ENCODE peak calls at places on chromosomes 1 and 21, in seven cellular contexts. One of them, this sample, is unnamed.

GRCh38 chr1:62809788-62810187 is 25.9 kb downstream of the ATG4C start:
- DNase-seq in cardiac muscle cell: no peak
- DNase-seq in spleen: no peak
- DNase-seq in A549: no peak
- DNase-seq in WTC11: no peak
- DNase-seq in CD8-positive, alpha-beta T cell: no peak
- DNase-seq in kidney epithelial cell: no peak
- DNase-seq in this sample: no peak

GRCh38 chr1:16167331-16168143 is 11.7 kb upstream of the EPHA2 start:
- DNase-seq in CD8-positive, alpha-beta T cell: peak
- DNase-seq in kidney epithelial cell: no peak
- DNase-seq in cardiac muscle cell: peak
- DNase-seq in A549: peak
- DNase-seq in WTC11: peak
- DNase-seq in spleen: peak
- DNase-seq in this sample: peak

GRCh38 chr1:26476958-26477357 is 4.7 kb downstream of the HMGN2 start:
- DNase-seq in kidney epithelial cell: no peak
- DNase-seq in WTC11: no peak
- DNase-seq in spleen: no peak
- DNase-seq in A549: no peak
- DNase-seq in cardiac muscle cell: no peak
- DNase-seq in CD8-positive, alpha-beta T cell: no peak
- DNase-seq in this sample: no peak

GRCh38 chr1:32339363-32339978 is 3.4 kb upstream of the MARCKSL1 start:
- DNase-seq in WTC11: no peak
- DNase-seq in CD8-positive, alpha-beta T cell: no peak
- DNase-seq in spleen: peak
- DNase-seq in A549: no peak
- DNase-seq in cardiac muscle cell: no peak
- DNase-seq in kidney epithelial cell: no peak
- DNase-seq in this sample: no peak

GRCh38 chr1:67952071-67952470 is 98.4 kb downstream of the DIRAS3 start:
- DNase-seq in WTC11: no peak
- DNase-seq in A549: no peak
- DNase-seq in CD8-positive, alpha-beta T cell: no peak
- DNase-seq in cardiac muscle cell: peak
- DNase-seq in kidney epithelial cell: no peak
- DNase-seq in spleen: no peak
- DNase-seq in this sample: no peak

GRCh38 chr1:234558186-234558836 is 51.7 kb downstream of the IRF2BP2 start:
- DNase-seq in WTC11: no peak
- DNase-seq in CD8-positive, alpha-beta T cell: no peak
- DNase-seq in kidney epithelial cell: no peak
- DNase-seq in cardiac muscle cell: no peak
- DNase-seq in spleen: no peak
- DNase-seq in A549: no peak
- DNase-seq in this sample: no peak

GRCh38 chr1:98458514-98459259 is 202.8 kb upstream of the SNX7 start:
- DNase-seq in spleen: no peak
- DNase-seq in kidney epithelial cell: no peak
- DNase-seq in A549: no peak
- DNase-seq in cardiac muscle cell: peak
- DNase-seq in CD8-positive, alpha-beta T cell: no peak
- DNase-seq in WTC11: peak
- DNase-seq in this sample: no peak

GRCh38 chr1:63124666-63125191 is 197.6 kb upstream of the FOXD3 start:
- DNase-seq in cardiac muscle cell: no peak
- DNase-seq in spleen: no peak
- DNase-seq in A549: no peak
- DNase-seq in WTC11: no peak
- DNase-seq in kidney epithelial cell: peak
- DNase-seq in CD8-positive, alpha-beta T cell: no peak
- DNase-seq in this sample: no peak

GRCh38 chr1:212284332-212284743 is 872 bp upstream of the PPP2R5A start:
- DNase-seq in cardiac muscle cell: no peak
- DNase-seq in CD8-positive, alpha-beta T cell: no peak
- DNase-seq in WTC11: no peak
- DNase-seq in kidney epithelial cell: no peak
- DNase-seq in spleen: no peak
- DNase-seq in A549: no peak
- DNase-seq in this sample: no peak

GRCh38 chr1:10387611-10388386 is 11.1 kb upstream of the PGD start:
- DNase-seq in WTC11: no peak
- DNase-seq in CD8-positive, alpha-beta T cell: no peak
- DNase-seq in A549: peak
- DNase-seq in cardiac muscle cell: no peak
- DNase-seq in spleen: no peak
- DNase-seq in kidney epithelial cell: no peak
- DNase-seq in this sample: no peak

GRCh38 chr1:44423706-44424546 is 18.9 kb downstream of the RNF220 start:
- DNase-seq in kidney epithelial cell: peak
- DNase-seq in CD8-positive, alpha-beta T cell: no peak
- DNase-seq in cardiac muscle cell: no peak
- DNase-seq in A549: no peak
- DNase-seq in WTC11: no peak
- DNase-seq in spleen: no peak
- DNase-seq in this sample: no peak

GRCh38 chr21:35993875-35994490 is 66.3 kb downstream of the SETD4 start:
- DNase-seq in spleen: no peak
- DNase-seq in cardiac muscle cell: no peak
- DNase-seq in kidney epithelial cell: no peak
- DNase-seq in A549: no peak
- DNase-seq in CD8-positive, alpha-beta T cell: no peak
- DNase-seq in WTC11: no peak
- DNase-seq in this sample: no peak

GRCh38 chr1:170156594-170156993 is 10.8 kb downstream of the NTMT2 start:
- DNase-seq in A549: no peak
- DNase-seq in CD8-positive, alpha-beta T cell: no peak
- DNase-seq in kidney epithelial cell: no peak
- DNase-seq in spleen: no peak
- DNase-seq in WTC11: no peak
- DNase-seq in cardiac muscle cell: no peak
- DNase-seq in this sample: no peak

GRCh38 chr1:201332021-201332420 is 45.5 kb downstream of the TNNT2 start:
- DNase-seq in WTC11: no peak
- DNase-seq in A549: no peak
- DNase-seq in CD8-positive, alpha-beta T cell: no peak
- DNase-seq in kidney epithelial cell: no peak
- DNase-seq in cardiac muscle cell: no peak
- DNase-seq in spleen: peak
- DNase-seq in this sample: no peak

GRCh38 chr21:33373451-33373850 is 29.8 kb upstream of the IFNGR2 start:
- DNase-seq in cardiac muscle cell: no peak
- DNase-seq in WTC11: no peak
- DNase-seq in kidney epithelial cell: no peak
- DNase-seq in spleen: no peak
- DNase-seq in CD8-positive, alpha-beta T cell: no peak
- DNase-seq in A549: no peak
- DNase-seq in this sample: no peak

GRCh38 chr1:228825840-228826484 is 90.7 kb downstream of the RHOU start:
- DNase-seq in A549: no peak
- DNase-seq in spleen: no peak
- DNase-seq in cardiac muscle cell: no peak
- DNase-seq in WTC11: no peak
- DNase-seq in kidney epithelial cell: no peak
- DNase-seq in CD8-positive, alpha-beta T cell: no peak
- DNase-seq in this sample: no peak

GRCh38 chr1:246959944-246960693 is 28.4 kb upstream of the AHCTF1 start:
- DNase-seq in A549: no peak
- DNase-seq in spleen: no peak
- DNase-seq in kidney epithelial cell: no peak
- DNase-seq in CD8-positive, alpha-beta T cell: no peak
- DNase-seq in cardiac muscle cell: no peak
- DNase-seq in WTC11: no peak
- DNase-seq in this sample: no peak

GRCh38 chr1:222124602-222125001 is 382.7 kb upstream of the DUSP10 start:
- DNase-seq in CD8-positive, alpha-beta T cell: no peak
- DNase-seq in A549: no peak
- DNase-seq in WTC11: no peak
- DNase-seq in kidney epithelial cell: no peak
- DNase-seq in cardiac muscle cell: no peak
- DNase-seq in spleen: no peak
- DNase-seq in this sample: no peak
- TF ChIP-seq CTCF in CD8-positive, alpha-beta T cell: no peak
- TF ChIP-seq CTCF in A549: no peak
- TF ChIP-seq CTCF in WTC11: peak
- TF ChIP-seq CTCF in kidney epithelial cell: peak
- TF ChIP-seq CTCF in cardiac muscle cell: peak
- TF ChIP-seq CTCF in spleen: no peak
- TF ChIP-seq CTCF in this sample: peak

GRCh38 chr1:161229896-161230295 is 4.0 kb downstream of the TOMM40L start:
- DNase-seq in A549: no peak
- DNase-seq in spleen: no peak
- DNase-seq in cardiac muscle cell: peak
- DNase-seq in kidney epithelial cell: no peak
- DNase-seq in CD8-positive, alpha-beta T cell: no peak
- DNase-seq in WTC11: no peak
- DNase-seq in this sample: no peak
- TF ChIP-seq CTCF in A549: no peak
- TF ChIP-seq CTCF in spleen: no peak
- TF ChIP-seq CTCF in cardiac muscle cell: no peak
- TF ChIP-seq CTCF in kidney epithelial cell: peak
- TF ChIP-seq CTCF in CD8-positive, alpha-beta T cell: no peak
- TF ChIP-seq CTCF in WTC11: no peak
- TF ChIP-seq CTCF in this sample: no peak

DNA sequence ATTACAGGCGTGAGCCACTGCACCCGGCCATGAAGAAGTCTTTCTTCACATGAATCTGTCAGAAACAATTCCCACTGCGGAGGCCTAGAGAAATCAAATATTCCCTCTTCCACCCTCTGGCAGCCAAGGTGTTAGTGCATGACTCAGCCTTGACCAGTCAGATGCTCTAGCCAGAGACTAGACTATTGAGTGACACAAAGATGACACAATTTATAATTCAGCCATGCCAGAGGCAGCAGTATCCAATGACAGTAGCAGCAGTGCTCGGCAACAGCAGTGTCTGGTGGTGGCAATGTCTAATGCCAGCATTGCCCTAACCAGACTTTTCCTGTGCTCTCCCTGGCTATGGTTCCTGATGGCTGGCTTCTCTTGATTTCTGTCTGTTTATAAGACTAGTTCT is 8.7 kb downstream of the CTXND2 start:
- DNase-seq in spleen: no peak
- DNase-seq in cardiac muscle cell: no peak
- DNase-seq in CD8-positive, alpha-beta T cell: no peak
- DNase-seq in kidney epithelial cell: no peak
- DNase-seq in A549: peak
- DNase-seq in WTC11: no peak
- DNase-seq in this sample: no peak
- TF ChIP-seq CTCF in spleen: no peak
- TF ChIP-seq CTCF in cardiac muscle cell: no peak
- TF ChIP-seq CTCF in CD8-positive, alpha-beta T cell: no peak
- TF ChIP-seq CTCF in kidney epithelial cell: no peak
- TF ChIP-seq CTCF in A549: no peak
- TF ChIP-seq CTCF in WTC11: no peak
- TF ChIP-seq CTCF in this sample: no peak

DNA sequence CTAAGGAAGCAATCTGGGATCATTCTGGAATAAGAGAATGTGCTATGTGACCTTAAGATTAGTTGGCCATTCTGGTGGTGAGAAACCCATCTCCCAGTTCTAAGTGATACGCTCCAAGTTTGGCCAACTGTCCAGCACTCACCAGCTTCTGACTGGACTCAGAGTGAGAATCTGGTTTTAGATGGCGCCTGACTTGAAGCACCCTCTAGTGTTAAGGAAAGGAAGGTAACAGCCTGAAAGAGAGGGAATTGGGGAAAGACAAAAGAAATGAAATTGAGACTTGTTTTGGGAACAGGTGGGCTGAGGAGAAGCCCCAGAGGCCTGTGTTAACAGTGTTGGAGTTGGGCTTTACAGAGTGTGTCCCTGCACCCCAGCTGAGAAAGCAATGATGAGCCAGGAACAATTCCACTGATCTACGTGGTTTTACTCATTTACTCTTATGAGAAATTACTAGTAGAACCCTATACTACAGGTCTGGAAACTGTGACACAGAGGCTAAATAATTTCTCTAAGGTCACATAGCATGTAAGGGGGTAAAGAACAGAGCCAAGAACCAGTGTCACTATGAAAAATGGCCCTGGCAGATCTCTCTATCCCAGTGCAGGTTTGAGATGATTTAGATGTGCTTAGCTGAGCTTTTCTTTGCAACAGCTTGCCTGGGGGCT is 9.3 kb upstream of the FCAMR start:
- DNase-seq in CD8-positive, alpha-beta T cell: no peak
- DNase-seq in kidney epithelial cell: no peak
- DNase-seq in WTC11: no peak
- DNase-seq in spleen: no peak
- DNase-seq in A549: peak
- DNase-seq in cardiac muscle cell: peak
- DNase-seq in this sample: no peak
- TF ChIP-seq CTCF in CD8-positive, alpha-beta T cell: no peak
- TF ChIP-seq CTCF in kidney epithelial cell: peak
- TF ChIP-seq CTCF in WTC11: peak
- TF ChIP-seq CTCF in spleen: peak
- TF ChIP-seq CTCF in A549: peak
- TF ChIP-seq CTCF in cardiac muscle cell: peak
- TF ChIP-seq CTCF in this sample: peak

GRCh38 chr1:43074244-43074643 is 97.8 kb downstream of the EBNA1BP2 start:
- DNase-seq in cardiac muscle cell: peak
- DNase-seq in A549: peak
- DNase-seq in WTC11: no peak
- DNase-seq in kidney epithelial cell: no peak
- DNase-seq in CD8-positive, alpha-beta T cell: no peak
- DNase-seq in spleen: no peak
- DNase-seq in this sample: no peak
- TF ChIP-seq CTCF in cardiac muscle cell: no peak
- TF ChIP-seq CTCF in A549: peak
- TF ChIP-seq CTCF in WTC11: no peak
- TF ChIP-seq CTCF in kidney epithelial cell: peak
- TF ChIP-seq CTCF in CD8-positive, alpha-beta T cell: no peak
- TF ChIP-seq CTCF in spleen: no peak
- TF ChIP-seq CTCF in this sample: no peak

DNA sequence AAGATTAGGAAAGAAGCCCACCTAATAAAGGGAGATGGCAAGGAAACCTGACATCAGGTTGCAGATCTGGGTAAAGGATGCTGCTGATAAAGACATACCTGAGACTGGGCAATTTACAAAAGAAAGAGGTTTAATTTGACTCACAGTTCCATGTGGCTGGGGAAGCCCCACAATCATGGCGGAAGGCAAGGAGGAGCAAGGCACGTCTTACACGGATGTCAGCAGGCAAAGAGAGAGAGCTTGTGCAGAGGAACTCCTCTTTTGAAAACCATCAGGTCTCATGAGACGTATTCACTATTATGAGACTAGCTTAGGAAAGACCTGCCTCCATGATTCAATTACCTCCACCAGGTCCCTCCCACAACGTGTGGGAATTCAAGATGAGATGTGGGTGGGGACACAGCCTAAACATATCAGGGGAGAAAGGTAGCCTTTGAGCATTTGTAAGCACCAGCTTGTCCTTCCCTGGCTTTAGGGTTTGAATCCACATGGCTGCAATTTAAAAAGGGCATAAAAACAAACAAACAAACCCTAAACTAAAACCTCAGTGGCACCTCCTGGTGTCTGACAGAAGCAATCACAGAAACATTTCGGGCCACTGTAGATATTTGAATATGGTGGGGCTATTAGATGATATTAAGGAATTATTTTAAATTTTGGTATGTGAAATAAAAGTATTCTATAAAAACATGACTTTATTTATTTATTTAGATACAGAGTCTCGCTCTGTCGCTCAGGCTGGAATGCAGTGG is 33.1 kb downstream of the SLC2A7 start:
- DNase-seq in kidney epithelial cell: no peak
- DNase-seq in A549: no peak
- DNase-seq in cardiac muscle cell: no peak
- DNase-seq in CD8-positive, alpha-beta T cell: no peak
- DNase-seq in spleen: no peak
- DNase-seq in WTC11: no peak
- DNase-seq in this sample: no peak
- TF ChIP-seq CTCF in kidney epithelial cell: no peak
- TF ChIP-seq CTCF in A549: no peak
- TF ChIP-seq CTCF in cardiac muscle cell: peak
- TF ChIP-seq CTCF in CD8-positive, alpha-beta T cell: no peak
- TF ChIP-seq CTCF in spleen: no peak
- TF ChIP-seq CTCF in WTC11: no peak
- TF ChIP-seq CTCF in this sample: peak